ENCODE peak calls at places on chromosomes 11 and 22, in nine cellular contexts. F is kidney; C is tibial artery; G is PC-3; U is A549; A is lower leg skin; T is HCT116; O is CD4-positive, alpha-beta memory T cell; W is AG09309. K is an unnamed sample.

GRCh38 chr11:86576946-86577624 is 95.3 kb downstream of the ME3 start:
- DNase-seq in U (no peak), O (no peak), T (no peak), C (no peak), G (no peak), A (no peak), W (no peak), F (no peak), K (no peak)

GRCh38 chr11:57643802-57644201 is 5.9 kb downstream of the YPEL4 start:
- DNase-seq in W (no peak), T (no peak), G (no peak), O (no peak), F (no peak), C (no peak), U (no peak), A (no peak), K (no peak)

GRCh38 chr11:84958295-84958694 is 668.8 kb downstream of the DLG2 start:
- DNase-seq in U (no peak), F (no peak), C (no peak), G (peak; percentile 9), A (no peak), W (no peak), T (no peak), O (no peak), K (no peak)

GRCh38 chr11:27385245-27385644 is 22.2 kb upstream of the CCDC34 start:
- DNase-seq in W (no peak), A (no peak), U (peak; percentile 36), O (no peak), F (no peak), C (peak; percentile 24), G (no peak), T (no peak), K (peak; percentile 45)

GRCh38 chr22:43845981-43846380 is 16.3 kb downstream of the SULT4A1 start:
- DNase-seq in T (no peak), A (no peak), W (no peak), F (peak; percentile 46), U (no peak), G (no peak), O (no peak), C (no peak), K (no peak)

GRCh38 chr11:73147771-73148681 is 5.9 kb upstream of the FCHSD2 start:
- DNase-seq in A (no peak), G (no peak), O (no peak), C (peak; percentile 28), W (no peak), T (no peak), F (peak; percentile 80), U (no peak), K (no peak)

GRCh38 chr11:72295471-72295870 is 51.5 kb upstream of the PHOX2A start:
- DNase-seq in T (no peak), O (no peak), W (no peak), F (no peak), A (no peak), C (no peak), U (no peak), G (no peak), K (no peak)

GRCh38 chr11:87851234-87851633 is 324.0 kb downstream of the RAB38 start:
- DNase-seq in C (no peak), F (no peak), W (peak; percentile 8), O (no peak), T (no peak), U (peak; percentile 3), G (peak; percentile 86), A (no peak), K (peak; percentile 5)

GRCh38 chr11:95835768-95836488 is 45.6 kb downstream of the CEP57 start:
- DNase-seq in F (no peak), O (peak; percentile 55), A (peak; percentile 51), U (peak; percentile 66), C (peak; percentile 63), T (peak; percentile 63), G (peak; percentile 94), W (peak; percentile 83), K (peak; percentile 95)

GRCh38 chr22:34045311-34045710 is 125.0 kb upstream of the LARGE1 start:
- DNase-seq in A (no peak), F (no peak), G (no peak), T (no peak), U (no peak), C (no peak), O (no peak), W (no peak), K (no peak)

GRCh38 chr11:37724305-37724704 is 1126.3 kb upstream of the RAG2 start:
- DNase-seq in W (no peak), U (no peak), A (no peak), G (no peak), C (no peak), F (no peak), O (no peak), T (no peak), K (no peak)

GRCh38 chr22:27541831-27542230 is 259.7 kb downstream of the MN1 start:
- DNase-seq in C (no peak), A (no peak), U (no peak), O (no peak), F (no peak), W (no peak), T (no peak), G (no peak), K (no peak)

GRCh38 chr11:128095459-128096096 is 491.8 kb downstream of the ETS1 start:
- DNase-seq in O (no peak), T (peak; percentile 2), U (peak; percentile 45), C (no peak), G (peak; percentile 88), A (no peak), F (no peak), W (peak; percentile 27), K (peak; percentile 44)

GRCh38 chr11:77602385-77603105 is 12.8 kb downstream of the AQP11 start:
- DNase-seq in O (no peak), G (peak; percentile 97), W (peak; percentile 64), T (no peak), A (no peak), F (no peak), C (no peak), U (peak; percentile 72), K (peak; percentile 70)

GRCh38 chr11:13685461-13686108 is 17.1 kb downstream of the FAR1 start:
- DNase-seq in T (no peak), O (no peak), C (no peak), U (no peak), F (no peak), A (no peak), G (no peak), W (no peak), K (no peak)

GRCh38 chr11:87832216-87832615 is 343.0 kb downstream of the RAB38 start:
- DNase-seq in A (no peak), U (no peak), G (peak; percentile 39), W (no peak), C (no peak), O (no peak), T (no peak), F (no peak), K (no peak)

GRCh38 chr11:77095551-77096490 is 6.8 kb upstream of the OMP start:
- DNase-seq in W (no peak), A (no peak), O (no peak), G (no peak), T (no peak), F (peak; percentile 49), C (no peak), U (no peak), K (no peak)

GRCh38 chr11:126647735-126648134 is 292.2 kb downstream of the ST3GAL4 start:
- DNase-seq in A (no peak), O (no peak), U (peak; percentile 62), W (peak; percentile 59), C (no peak), G (peak; percentile 67), F (no peak), T (peak; percentile 2), K (peak; percentile 68)
- H3K4me3 ChIP-seq in A (no peak overlapping the region), O (no peak overlapping the region), U (no peak overlapping the region), W (no peak overlapping the region), C (no peak overlapping the region), G (no peak overlapping the region), F (no peak overlapping the region), T (no peak overlapping the region), K (no peak overlapping the region)

DNA sequence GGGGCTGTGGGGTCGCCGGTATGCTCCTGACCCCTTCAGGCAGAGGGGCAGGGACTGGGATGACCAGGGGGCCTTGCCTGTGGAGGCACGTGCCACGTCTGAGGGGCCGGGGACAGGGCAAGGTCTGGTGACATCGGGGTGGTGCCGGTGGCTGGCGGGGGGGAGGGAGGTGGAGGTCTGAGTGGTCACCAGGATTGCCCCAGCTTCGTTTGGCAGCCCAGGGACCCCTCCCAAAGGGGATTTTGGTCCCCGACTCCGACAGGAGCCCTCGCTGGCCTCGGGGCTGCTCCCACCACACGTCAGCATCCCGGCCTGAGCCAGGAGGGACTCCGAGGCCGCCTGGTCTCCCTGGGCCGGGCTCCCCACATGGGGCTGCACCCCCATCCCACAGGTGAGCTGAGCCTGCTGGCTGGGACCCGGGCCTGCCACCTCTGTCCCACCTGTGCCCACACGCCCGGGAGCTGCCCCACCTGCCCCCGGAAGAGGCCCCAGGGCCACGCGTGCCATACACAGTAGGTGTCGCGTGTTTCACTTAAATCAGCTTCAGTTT is 1.1 kb upstream of the MUC6 start:
- DNase-seq in U (no peak), T (no peak), A (no peak), C (no peak), W (no peak), O (no peak), G (no peak), F (no peak), K (no peak)
- H3K4me3 ChIP-seq in U (no peak overlapping the region), T (no peak overlapping the region), A (no peak overlapping the region), C (no peak overlapping the region), W (no peak overlapping the region), O (no peak overlapping the region), G (no peak overlapping the region), F (no peak overlapping the region), K (no peak overlapping the region)

GRCh38 chr11:112318661-112319060 is 58.0 kb upstream of the PLET1 start:
- DNase-seq in U (no peak), C (no peak), T (no peak), O (no peak), F (no peak), W (no peak), G (no peak), A (no peak), K (no peak)
- H3K4me3 ChIP-seq in U (no peak overlapping the region), C (no peak overlapping the region), T (no peak overlapping the region), O (no peak overlapping the region), F (no peak overlapping the region), W (no peak overlapping the region), G (no peak overlapping the region), A (no peak overlapping the region), K (no peak overlapping the region)

GRCh38 chr11:46352063-46352841 is 5.0 kb downstream of the DGKZ start:
- DNase-seq in U (peak; percentile 46), A (no peak), G (peak; percentile 26), O (peak; percentile 83), C (no peak), W (no peak), T (no peak), F (peak; percentile 82), K (no peak)
- H3K4me3 ChIP-seq in U (no peak overlapping the region), A (no peak overlapping the region), G (no peak overlapping the region), O (peak overlapping the region; percentile 60), C (no peak overlapping the region), W (no peak overlapping the region), T (no peak overlapping the region), F (no peak overlapping the region), K (no peak overlapping the region)

GRCh38 chr11:66720223-66720898 is 8.7 kb downstream of the SPTBN2 start:
- DNase-seq in W (no peak), A (no peak), O (no peak), G (peak; percentile 99), T (peak; percentile 83), F (peak; percentile 94), U (peak; percentile 37), C (no peak), K (peak; percentile 22)
- H3K4me3 ChIP-seq in W (no peak overlapping the region), A (no peak overlapping the region), O (no peak overlapping the region), G (peak overlapping the region; percentile 25), T (peak overlapping the region; percentile 56), F (peak overlapping the region; percentile 29), U (no peak overlapping the region), C (no peak overlapping the region), K (no peak overlapping the region)

GRCh38 chr11:62081378-62082291 is 42.2 kb upstream of the INCENP start:
- DNase-seq in F (peak; percentile 85), T (peak; percentile 64), U (peak; percentile 72), A (peak; percentile 69), W (peak; percentile 23), C (peak; percentile 74), O (peak; percentile 78), G (peak; percentile 89), K (peak; percentile 34)
- H3K4me3 ChIP-seq in F (peak overlapping the region; percentile 24), T (no peak overlapping the region), U (no peak overlapping the region), A (no peak overlapping the region), W (no peak overlapping the region), C (no peak overlapping the region), O (no peak overlapping the region), G (peak overlapping the region; percentile 21), K (no peak overlapping the region)